ENCODE peak calls at places on chromosome 2, in ten cellular contexts. G is endodermal cell; K is fibroblast of the aortic adventitia; Y is CD8-positive, alpha-beta T cell; T is CD4-positive, alpha-beta T cell; Z is foreskin fibroblast; R is A549; J is neural progenitor cell; Q is progenitor cell of endocrine pancreas; F is uterus. B is an unnamed sample.

GRCh38 chr2:239297142-239298125 is 103.4 kb downstream of the HDAC4 start:
- DNase-seq in R (no peak), F (peak; percentile 13), G (peak; percentile 47), Q (no peak), J (no peak), Z (no peak), T (no peak), K (no peak), Y (no peak), B (peak; percentile 63)

GRCh38 chr2:30860003-30860402 is 52.8 kb upstream of the CAPN13 start:
- DNase-seq in Q (no peak), R (no peak), T (no peak), Y (no peak), Z (no peak), G (no peak), F (no peak), K (no peak), J (no peak), B (no peak)

GRCh38 chr2:230160112-230160660 is 59.6 kb downstream of the SP110 start:
- DNase-seq in K (peak; percentile 67), R (peak; percentile 48), Z (peak; percentile 73), Y (peak; percentile 58), J (peak; percentile 52), G (peak; percentile 87), F (no peak), Q (peak; percentile 23), T (peak; percentile 48), B (no peak)

GRCh38 chr2:241314181-241314932 is 1.1 kb downstream of the HDLBP start:
- DNase-seq in F (no peak), G (no peak), Y (no peak), T (peak; percentile 3), K (peak; percentile 56), Z (peak; percentile 43), R (peak; percentile 74), J (no peak), Q (no peak), B (no peak)

GRCh38 chr2:149466635-149467034 is 120.9 kb downstream of the MMADHC start:
- DNase-seq in Z (peak; percentile 22), F (no peak), G (no peak), K (no peak), R (no peak), J (no peak), T (no peak), Q (no peak), Y (no peak), B (no peak)

GRCh38 chr2:11123001-11123809 is 32.1 kb upstream of the SLC66A3 start:
- DNase-seq in T (no peak), R (no peak), G (peak; percentile 51), Y (no peak), K (no peak), Z (no peak), J (no peak), Q (no peak), F (no peak), B (no peak)

GRCh38 chr2:63980794-63981193 is 38.4 kb downstream of the VPS54 start:
- DNase-seq in Y (no peak), K (no peak), R (no peak), T (no peak), G (no peak), Q (no peak), Z (no peak), J (no peak), F (no peak), B (no peak)

GRCh38 chr2:240889601-240890560 is 6.1 kb downstream of the MAB21L4 start:
- DNase-seq in Z (no peak), R (no peak), T (no peak), G (no peak), Y (no peak), K (no peak), F (no peak), Q (no peak), J (no peak), B (peak; percentile 82)

GRCh38 chr2:109350526-109350925 is 221.5 kb downstream of the SH3RF3 start:
- DNase-seq in J (no peak), K (peak; percentile 35), Z (no peak), T (no peak), G (peak; percentile 26), R (no peak), Q (no peak), Y (no peak), F (no peak), B (no peak)

GRCh38 chr2:109351164-109351756 is 222.3 kb downstream of the SH3RF3 start:
- DNase-seq in Y (no peak), F (no peak), Q (no peak), G (peak; percentile 33), T (no peak), R (no peak), Z (peak; percentile 97), J (no peak), K (peak; percentile 74), B (no peak)

GRCh38 chr2:109348645-109349554 is 219.9 kb downstream of the SH3RF3 start:
- DNase-seq in T (peak; percentile 43), J (no peak), F (no peak), G (peak; percentile 28), Y (peak; percentile 52), Z (no peak), R (no peak), Q (no peak), K (no peak), B (no peak)

GRCh38 chr2:109348190-109348589 is 219.2 kb downstream of the SH3RF3 start:
- DNase-seq in R (no peak), F (no peak), G (no peak), K (no peak), T (no peak), J (no peak), Q (no peak), Z (no peak), Y (no peak), B (no peak)

GRCh38 chr2:109349555-109350430 is 220.8 kb downstream of the SH3RF3 start:
- DNase-seq in T (no peak), R (no peak), J (no peak), Z (no peak), G (peak; percentile 55), F (no peak), K (no peak), Y (no peak), Q (no peak), B (no peak)
- TF ChIP-seq CTCF in T (no peak), R (no peak), J (peak; percentile 12), Z (no peak), G (peak; percentile 61), F (no peak), K (peak; percentile 3), Y (no peak), Q (peak; percentile 38), B (peak; percentile 46)

GRCh38 chr2:119523383-119523958 is 812 bp downstream of the SCTR start:
- DNase-seq in F (no peak), J (no peak), G (peak; percentile 51), T (no peak), Q (no peak), Z (no peak), R (no peak), K (no peak), Y (no peak), B (no peak)

GRCh38 chr2:119521437-119521825 is 2.9 kb downstream of the SCTR start:
- DNase-seq in K (no peak), R (no peak), Z (no peak), F (no peak), G (no peak), Q (no peak), J (no peak), Y (no peak), T (no peak), B (no peak)

GRCh38 chr2:119525574-119525973 is 1.3 kb upstream of the SCTR start:
- DNase-seq in Y (no peak), F (no peak), T (no peak), G (no peak), Q (no peak), Z (no peak), R (no peak), K (no peak), J (no peak), B (no peak)

GRCh38 chr2:119522561-119523110 is 1.6 kb downstream of the SCTR start:
- DNase-seq in T (no peak), R (no peak), Q (no peak), G (no peak), Z (no peak), J (no peak), F (no peak), K (no peak), Y (no peak), B (no peak)

DNA sequence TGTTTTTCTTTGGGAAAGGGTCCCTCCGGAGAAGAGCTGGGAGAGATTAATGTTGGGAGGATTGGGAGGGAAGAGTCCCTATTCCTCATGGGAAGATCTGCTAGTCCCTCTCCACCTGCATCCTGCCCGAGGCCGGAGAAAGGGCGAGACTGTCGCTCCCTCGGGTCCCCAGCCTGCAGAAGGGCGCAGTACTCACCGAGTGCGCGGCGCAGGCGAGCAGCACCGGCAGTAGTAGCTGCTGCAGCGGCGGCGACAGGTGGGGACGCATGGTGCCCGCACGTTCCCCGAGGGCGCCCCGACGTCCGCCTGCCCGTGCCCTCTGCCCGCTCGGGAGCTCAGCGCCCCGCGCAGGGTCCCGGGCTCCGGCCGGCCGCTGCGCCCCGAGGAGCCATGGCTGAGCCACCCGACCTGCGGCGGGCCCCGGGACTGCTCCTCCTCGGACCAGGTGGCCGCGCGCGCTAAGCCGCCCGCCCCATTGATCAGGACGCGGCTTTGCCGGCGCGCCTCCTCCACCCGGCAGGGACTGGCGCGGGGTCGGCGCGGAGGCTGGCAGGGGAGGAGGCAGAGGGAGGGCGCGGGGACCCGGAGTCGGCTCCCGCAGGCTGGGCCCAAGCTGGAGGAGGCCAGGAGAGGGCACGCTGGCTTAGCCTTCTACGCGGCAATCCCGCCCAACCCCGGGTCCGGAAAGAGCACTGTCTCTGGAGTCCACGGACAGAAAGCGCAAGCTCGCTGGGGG is at the start of gene SCTR:
- DNase-seq in Z (no peak), J (peak; percentile 77), R (peak; percentile 21), T (no peak), Y (no peak), K (no peak), Q (peak; percentile 37), F (no peak), G (peak; percentile 87), B (no peak)
- TF ChIP-seq CTCF in Z (no peak), J (no peak), R (no peak), T (no peak), Y (no peak), K (no peak), Q (peak; percentile 35), F (no peak), G (peak; percentile 52), B (no peak)

DNA sequence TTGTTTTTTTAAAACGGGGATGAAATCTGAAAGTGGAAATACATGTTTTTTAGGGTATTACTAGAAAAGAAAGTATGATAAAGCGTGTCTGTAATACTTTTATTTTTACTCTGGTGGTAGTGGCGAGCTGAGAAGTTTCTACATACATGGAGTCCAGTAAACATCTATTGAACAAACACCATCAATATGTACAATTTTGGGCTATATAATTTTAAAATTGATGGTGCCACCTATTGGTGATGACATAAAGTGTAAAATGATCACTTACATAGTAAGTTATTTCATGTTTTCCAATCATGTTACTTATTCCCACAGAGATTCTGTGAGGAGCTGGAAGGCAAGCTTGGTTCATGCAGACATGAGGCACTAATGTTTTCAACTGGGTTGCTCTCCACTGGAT is 31.5 kb upstream of the NFE2L2 start:
- DNase-seq in Z (peak; percentile 55), R (peak; percentile 32), Y (no peak), G (no peak), T (no peak), K (peak; percentile 72), F (no peak), J (no peak), Q (no peak), B (no peak)
- TF ChIP-seq CTCF in Z (no peak), R (peak; percentile 66), Y (peak; percentile 63), G (peak; percentile 37), T (peak; percentile 77), K (peak; percentile 27), F (no peak), J (peak; percentile 31), Q (peak; percentile 27), B (peak; percentile 81)

DNA sequence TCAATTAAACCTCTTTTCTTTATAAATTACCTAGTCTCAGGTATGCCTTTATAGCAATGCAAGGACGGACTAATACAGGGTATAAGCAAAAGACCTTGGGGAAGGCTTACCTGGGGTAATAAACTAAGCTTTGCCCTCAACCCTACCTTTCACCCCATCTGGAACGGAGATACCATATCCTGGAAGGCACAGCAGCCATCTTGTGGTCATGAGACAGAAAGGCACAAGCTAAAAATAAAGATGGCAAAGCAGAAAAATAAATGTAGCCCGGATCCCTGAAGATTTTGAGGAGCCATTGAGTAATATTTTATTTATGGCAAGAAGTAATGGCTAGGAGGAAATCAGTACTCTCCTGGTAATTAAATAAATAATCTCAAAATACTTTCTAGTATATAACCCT is 198.5 kb downstream of the SPP2 start:
- DNase-seq in F (no peak), G (no peak), Q (no peak), R (peak; percentile 34), K (no peak), Z (no peak), Y (no peak), T (no peak), J (no peak), B (no peak)
- TF ChIP-seq CTCF in F (no peak), G (no peak), Q (no peak), R (peak; percentile 23), K (peak; percentile 21), Z (no peak), Y (no peak), T (no peak), J (no peak), B (peak; percentile 42)